ENCODE peak calls at places on chromosomes 1 and 21, in six cellular contexts. O, L, Z, V, U and G are unnamed samples.

GRCh38 chr21:42646076-42646825 is 7.2 kb upstream of the PDE9A start:
- DNase-seq in U (no peak), Z (no peak), L (no peak), V (no peak), O (no peak), G (no peak)

GRCh38 chr1:223421676-223422075 is 28.5 kb downstream of the CCDC185 start:
- DNase-seq in V (no peak), O (no peak), Z (no peak), L (no peak), U (no peak), G (no peak)

GRCh38 chr1:15501208-15502032 is 22.6 kb downstream of the CASP9 start:
- DNase-seq in U (peak; percentile 71), L (peak; percentile 88), O (peak; percentile 32), Z (peak; percentile 28), V (peak; percentile 46), G (peak; percentile 19)

GRCh38 chr1:201405484-201405831 is 6.3 kb upstream of the LAD1 start:
- DNase-seq in V (no peak), L (no peak), Z (no peak), O (no peak), U (no peak), G (no peak)

GRCh38 chr1:115210302-115210711 is 121.0 kb upstream of the TSPAN2 start:
- DNase-seq in V (peak; percentile 91), L (no peak), U (no peak), Z (no peak), O (no peak), G (no peak)

GRCh38 chr1:7333094-7333493 is 438.0 kb upstream of the VAMP3 start:
- DNase-seq in U (no peak), L (no peak), V (no peak), O (no peak), Z (no peak), G (no peak)

GRCh38 chr1:24825174-24825573 is 79.9 kb downstream of the CLIC4 start:
- DNase-seq in Z (no peak), V (no peak), L (no peak), O (no peak), U (no peak), G (no peak)

GRCh38 chr1:209248649-209249279 is 334.8 kb upstream of the CAMK1G start:
- DNase-seq in O (peak; percentile 23), V (peak; percentile 55), U (peak; percentile 52), Z (peak; percentile 5), L (peak; percentile 62), G (peak; percentile 29)

GRCh38 chr1:21524686-21525339 is 15.6 kb downstream of the ALPL start:
- DNase-seq in O (no peak), U (no peak), Z (no peak), L (no peak), V (no peak), G (no peak)

GRCh38 chr1:211386931-211387330 is 60.3 kb downstream of the TRAF5 start:
- DNase-seq in L (no peak), O (no peak), V (peak; percentile 46), Z (no peak), U (no peak), G (no peak)

GRCh38 chr1:46487818-46488218 is 1.8 kb upstream of the DMBX1 start:
- DNase-seq in O (no peak), U (no peak), L (peak; percentile 71), Z (no peak), V (peak; percentile 31), G (no peak)

GRCh38 chr1:15426492-15427279 is 11.6 kb upstream of the CTRC start:
- DNase-seq in L (no peak), O (no peak), Z (no peak), V (peak; percentile 47), U (no peak), G (no peak)

GRCh38 chr1:111538343-111539035 is 35.1 kb upstream of the ADORA3 start:
- DNase-seq in V (peak; percentile 65), L (no peak), O (no peak), Z (no peak), U (peak; percentile 24), G (no peak)

GRCh38 chr1:67489643-67490042 is 59.4 kb upstream of the SERBP1 start:
- DNase-seq in U (peak; percentile 11), O (no peak), Z (no peak), V (no peak), L (no peak), G (peak; percentile 8)

GRCh38 chr21:40254540-40255455 is 387.6 kb downstream of the PCP4 start:
- DNase-seq in O (no peak), U (no peak), L (no peak), Z (no peak), V (peak; percentile 58), G (no peak)

GRCh38 chr1:223298706-223299105 is 65.3 kb downstream of the SUSD4 start:
- DNase-seq in L (no peak), U (no peak), O (no peak), Z (no peak), V (peak; percentile 67), G (no peak)

GRCh38 chr1:37477198-37477931 is 3.0 kb downstream of the ZC3H12A start:
- DNase-seq in O (peak; percentile 69), Z (peak; percentile 62), U (peak; percentile 88), L (peak; percentile 66), V (peak; percentile 76), G (peak; percentile 94)

GRCh38 chr1:151942882-151943281 is 33.6 kb upstream of the THEM4 start:
- DNase-seq in Z (no peak), U (no peak), O (no peak), L (no peak), V (no peak), G (no peak)

GRCh38 chr21:25862112-25862511 is 127.3 kb downstream of the GABPA start:
- DNase-seq in Z (no peak), O (no peak), U (no peak), V (no peak), L (no peak), G (no peak)

GRCh38 chr1:151838491-151839412 is 868 bp downstream of the C2CD4D start:
- DNase-seq in L (peak; percentile 54), U (peak; percentile 52), O (no peak), Z (no peak), V (no peak), G (no peak)

GRCh38 chr1:110707257-110707656 is 32.5 kb upstream of the KCNA3 start:
- DNase-seq in Z (no peak), O (no peak), U (no peak), V (no peak), L (no peak), G (no peak)

GRCh38 chr1:108880850-108881249 is 4.1 kb downstream of the GPSM2 start:
- DNase-seq in Z (no peak), O (no peak), V (peak; percentile 32), L (no peak), U (no peak), G (no peak)

GRCh38 chr1:160207751-160208150 is 2.6 kb downstream of the PEA15 start:
- DNase-seq in Z (no peak), U (no peak), V (no peak), L (no peak), O (no peak), G (no peak)

GRCh38 chr1:218395916-218396315 is 50.8 kb downstream of the TGFB2 start:
- DNase-seq in O (no peak), L (no peak), V (peak; percentile 23), U (no peak), Z (no peak), G (no peak)

GRCh38 chr1:32201011-32201855 is 838 bp downstream of the CCDC28B start:
- DNase-seq in V (peak; percentile 72), L (peak; percentile 61), O (peak; percentile 73), U (peak; percentile 90), Z (peak; percentile 51), G (peak; percentile 64)

GRCh38 chr21:30083120-30083945 is 83.3 kb downstream of the CLDN17 start:
- DNase-seq in O (no peak), V (no peak), L (peak; percentile 71), Z (no peak), U (no peak), G (no peak)

GRCh38 chr1:215439549-215439948 is 127.6 kb upstream of the KCTD3 start:
- DNase-seq in V (no peak), L (no peak), U (no peak), O (no peak), Z (no peak), G (no peak)

GRCh38 chr1:193408782-193409293 is 222.4 kb upstream of the B3GALT2 start:
- DNase-seq in U (no peak), V (peak; percentile 96), Z (no peak), L (no peak), O (no peak), G (no peak)

GRCh38 chr1:43373034-43373940 is 5.5 kb upstream of the ELOVL1 start:
- DNase-seq in L (no peak), U (no peak), Z (no peak), O (no peak), V (peak; percentile 81), G (no peak)

GRCh38 chr1:56532359-56532696 is 47.0 kb downstream of the PLPP3 start:
- DNase-seq in U (no peak), V (peak; percentile 46), O (no peak), L (no peak), Z (no peak), G (no peak)

GRCh38 chr1:28326505-28326904 is 2.3 kb upstream of the MED18 start:
- DNase-seq in O (no peak), Z (no peak), V (no peak), L (no peak), U (no peak), G (no peak)

GRCh38 chr21:34995979-34996303 is 53.2 kb downstream of the RUNX1 start:
- DNase-seq in V (no peak), Z (no peak), O (no peak), U (no peak), L (no peak), G (no peak)